ENCODE peak calls at places on chromosome 3, in eight cellular contexts. One of them, this sample, is unnamed.

GRCh38 chr3:26590919-26591318 is 31.7 kb upstream of the LRRC3B start:
- DNase-seq in BJ: no peak
- DNase-seq in AG09309: no peak
- DNase-seq in tibial artery: no peak
- DNase-seq in AG04449: no peak
- DNase-seq in choroid plexus epithelial cell: no peak
- DNase-seq in uterus: no peak
- DNase-seq in breast epithelium: no peak
- DNase-seq in this sample: no peak

GRCh38 chr3:153338487-153338886 is 176.5 kb downstream of the RAP2B start:
- DNase-seq in BJ: no peak
- DNase-seq in AG09309: no peak
- DNase-seq in tibial artery: no peak
- DNase-seq in AG04449: peak
- DNase-seq in choroid plexus epithelial cell: peak
- DNase-seq in uterus: no peak
- DNase-seq in breast epithelium: no peak
- DNase-seq in this sample: no peak

GRCh38 chr3:149879872-149880271 is 66.9 kb downstream of the RNF13 start:
- DNase-seq in BJ: peak
- DNase-seq in AG09309: peak
- DNase-seq in tibial artery: peak
- DNase-seq in AG04449: no peak
- DNase-seq in choroid plexus epithelial cell: peak
- DNase-seq in uterus: peak
- DNase-seq in breast epithelium: no peak
- DNase-seq in this sample: peak

GRCh38 chr3:46447535-46447934 is 17.2 kb downstream of the LTF start:
- DNase-seq in BJ: no peak
- DNase-seq in AG09309: no peak
- DNase-seq in tibial artery: no peak
- DNase-seq in AG04449: no peak
- DNase-seq in choroid plexus epithelial cell: no peak
- DNase-seq in uterus: no peak
- DNase-seq in breast epithelium: no peak
- DNase-seq in this sample: no peak

GRCh38 chr3:9727743-9728142 is 3.8 kb upstream of the BRPF1 start:
- DNase-seq in BJ: no peak
- DNase-seq in AG09309: no peak
- DNase-seq in tibial artery: no peak
- DNase-seq in AG04449: no peak
- DNase-seq in choroid plexus epithelial cell: peak
- DNase-seq in uterus: no peak
- DNase-seq in breast epithelium: no peak
- DNase-seq in this sample: no peak

GRCh38 chr3:186496016-186496415 is 48.2 kb downstream of the CRYGS start:
- DNase-seq in BJ: no peak
- DNase-seq in AG09309: no peak
- DNase-seq in tibial artery: no peak
- DNase-seq in AG04449: no peak
- DNase-seq in choroid plexus epithelial cell: no peak
- DNase-seq in uterus: no peak
- DNase-seq in breast epithelium: no peak
- DNase-seq in this sample: no peak

GRCh38 chr3:185175370-185175987 is 22.6 kb upstream of the C3orf70 start:
- DNase-seq in BJ: no peak
- DNase-seq in AG09309: no peak
- DNase-seq in tibial artery: no peak
- DNase-seq in AG04449: no peak
- DNase-seq in choroid plexus epithelial cell: peak
- DNase-seq in uterus: no peak
- DNase-seq in breast epithelium: no peak
- DNase-seq in this sample: peak

GRCh38 chr3:76025561-76025960 is 240.2 kb upstream of the ZNF717 start:
- DNase-seq in BJ: no peak
- DNase-seq in AG09309: no peak
- DNase-seq in tibial artery: no peak
- DNase-seq in AG04449: no peak
- DNase-seq in choroid plexus epithelial cell: peak
- DNase-seq in uterus: no peak
- DNase-seq in breast epithelium: no peak
- DNase-seq in this sample: no peak

GRCh38 chr3:66439666-66440344 is 61.0 kb downstream of the LRIG1 start:
- DNase-seq in BJ: no peak
- DNase-seq in AG09309: no peak
- DNase-seq in tibial artery: no peak
- DNase-seq in AG04449: no peak
- DNase-seq in choroid plexus epithelial cell: no peak
- DNase-seq in uterus: no peak
- DNase-seq in breast epithelium: no peak
- DNase-seq in this sample: no peak

GRCh38 chr3:177441281-177441812 is 244.1 kb upstream of the TBL1XR1 start:
- DNase-seq in BJ: no peak
- DNase-seq in AG09309: no peak
- DNase-seq in tibial artery: no peak
- DNase-seq in AG04449: no peak
- DNase-seq in choroid plexus epithelial cell: no peak
- DNase-seq in uterus: no peak
- DNase-seq in breast epithelium: no peak
- DNase-seq in this sample: no peak

GRCh38 chr3:13540332-13540995 is 8.5 kb upstream of the FBLN2 start:
- DNase-seq in BJ: no peak
- DNase-seq in AG09309: no peak
- DNase-seq in tibial artery: no peak
- DNase-seq in AG04449: no peak
- DNase-seq in choroid plexus epithelial cell: peak
- DNase-seq in uterus: peak
- DNase-seq in breast epithelium: no peak
- DNase-seq in this sample: no peak

GRCh38 chr3:110077093-110077492 is 739.7 kb upstream of the DPPA4 start:
- DNase-seq in BJ: no peak
- DNase-seq in AG09309: no peak
- DNase-seq in tibial artery: no peak
- DNase-seq in AG04449: no peak
- DNase-seq in choroid plexus epithelial cell: no peak
- DNase-seq in uterus: no peak
- DNase-seq in breast epithelium: no peak
- DNase-seq in this sample: no peak

GRCh38 chr3:70526966-70527515 is 214.6 kb upstream of the MDFIC2 start:
- DNase-seq in BJ: no peak
- DNase-seq in AG09309: peak
- DNase-seq in tibial artery: no peak
- DNase-seq in AG04449: peak
- DNase-seq in choroid plexus epithelial cell: peak
- DNase-seq in uterus: no peak
- DNase-seq in breast epithelium: no peak
- DNase-seq in this sample: no peak

DNA sequence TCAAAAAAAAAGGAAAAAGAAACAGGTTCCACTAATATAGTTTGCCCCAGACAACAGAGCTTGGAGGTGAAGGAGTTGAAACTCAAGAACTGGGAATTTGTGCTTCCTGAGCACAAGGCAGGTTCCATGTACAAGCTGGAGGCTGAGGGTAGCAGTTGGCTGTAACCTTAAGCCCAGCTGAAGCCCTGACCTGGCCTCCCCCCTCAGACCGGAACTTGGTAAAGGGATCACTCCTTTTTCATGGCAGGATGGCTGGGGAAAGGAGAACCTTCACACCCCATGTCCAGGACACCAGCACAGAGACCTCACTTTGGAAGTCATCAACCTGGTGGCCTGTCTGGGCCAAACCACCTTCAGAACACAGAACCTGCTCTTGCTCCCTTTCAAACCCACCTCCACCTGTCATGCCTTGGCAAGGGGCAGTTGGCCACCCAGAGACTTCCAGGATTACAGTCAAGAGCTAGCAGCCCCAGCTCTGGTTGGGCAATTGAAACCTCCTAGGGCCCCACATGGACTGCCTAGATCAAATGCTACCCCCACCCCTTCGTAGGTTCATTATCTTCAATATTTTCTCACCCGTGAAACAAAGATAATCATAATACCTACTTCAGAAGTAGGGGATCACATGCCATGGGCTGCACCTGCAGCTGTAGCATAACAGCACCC is 3.5 kb downstream of the RPL29 start:
- DNase-seq in BJ: no peak
- DNase-seq in AG09309: no peak
- DNase-seq in tibial artery: no peak
- DNase-seq in AG04449: no peak
- DNase-seq in choroid plexus epithelial cell: no peak
- DNase-seq in uterus: no peak
- DNase-seq in breast epithelium: no peak
- DNase-seq in this sample: no peak
- H3K4me3 ChIP-seq in BJ: no peak
- H3K4me3 ChIP-seq in AG09309: no peak
- H3K4me3 ChIP-seq in tibial artery: no peak
- H3K4me3 ChIP-seq in AG04449: no peak
- H3K4me3 ChIP-seq in choroid plexus epithelial cell: no peak
- H3K4me3 ChIP-seq in uterus: no peak
- H3K4me3 ChIP-seq in breast epithelium: no peak
- H3K4me3 ChIP-seq in this sample: no peak

GRCh38 chr3:4474683-4475490 is 7.8 kb upstream of the SUMF1 start:
- DNase-seq in BJ: no peak
- DNase-seq in AG09309: no peak
- DNase-seq in tibial artery: peak
- DNase-seq in AG04449: no peak
- DNase-seq in choroid plexus epithelial cell: peak
- DNase-seq in uterus: no peak
- DNase-seq in breast epithelium: no peak
- DNase-seq in this sample: peak
- H3K4me3 ChIP-seq in BJ: no peak
- H3K4me3 ChIP-seq in AG09309: no peak
- H3K4me3 ChIP-seq in tibial artery: no peak
- H3K4me3 ChIP-seq in AG04449: no peak
- H3K4me3 ChIP-seq in choroid plexus epithelial cell: no peak
- H3K4me3 ChIP-seq in uterus: no peak
- H3K4me3 ChIP-seq in breast epithelium: no peak
- H3K4me3 ChIP-seq in this sample: no peak

GRCh38 chr3:71722693-71723092 is 2.5 kb downstream of the EIF4E3 start:
- DNase-seq in BJ: no peak
- DNase-seq in AG09309: no peak
- DNase-seq in tibial artery: no peak
- DNase-seq in AG04449: no peak
- DNase-seq in choroid plexus epithelial cell: no peak
- DNase-seq in uterus: no peak
- DNase-seq in breast epithelium: no peak
- DNase-seq in this sample: no peak

GRCh38 chr3:71724171-71724453 is 1.1 kb downstream of the EIF4E3 start:
- DNase-seq in BJ: no peak
- DNase-seq in AG09309: no peak
- DNase-seq in tibial artery: no peak
- DNase-seq in AG04449: no peak
- DNase-seq in choroid plexus epithelial cell: no peak
- DNase-seq in uterus: no peak
- DNase-seq in breast epithelium: no peak
- DNase-seq in this sample: no peak

GRCh38 chr3:71725279-71725991 is at the start of gene EIF4E3:
- DNase-seq in BJ: no peak
- DNase-seq in AG09309: no peak
- DNase-seq in tibial artery: no peak
- DNase-seq in AG04449: no peak
- DNase-seq in choroid plexus epithelial cell: peak
- DNase-seq in uterus: peak
- DNase-seq in breast epithelium: no peak
- DNase-seq in this sample: peak

GRCh38 chr3:71724584-71725278 is 471 bp downstream of the EIF4E3 start:
- DNase-seq in BJ: no peak
- DNase-seq in AG09309: no peak
- DNase-seq in tibial artery: peak
- DNase-seq in AG04449: no peak
- DNase-seq in choroid plexus epithelial cell: no peak
- DNase-seq in uterus: peak
- DNase-seq in breast epithelium: no peak
- DNase-seq in this sample: peak

DNA sequence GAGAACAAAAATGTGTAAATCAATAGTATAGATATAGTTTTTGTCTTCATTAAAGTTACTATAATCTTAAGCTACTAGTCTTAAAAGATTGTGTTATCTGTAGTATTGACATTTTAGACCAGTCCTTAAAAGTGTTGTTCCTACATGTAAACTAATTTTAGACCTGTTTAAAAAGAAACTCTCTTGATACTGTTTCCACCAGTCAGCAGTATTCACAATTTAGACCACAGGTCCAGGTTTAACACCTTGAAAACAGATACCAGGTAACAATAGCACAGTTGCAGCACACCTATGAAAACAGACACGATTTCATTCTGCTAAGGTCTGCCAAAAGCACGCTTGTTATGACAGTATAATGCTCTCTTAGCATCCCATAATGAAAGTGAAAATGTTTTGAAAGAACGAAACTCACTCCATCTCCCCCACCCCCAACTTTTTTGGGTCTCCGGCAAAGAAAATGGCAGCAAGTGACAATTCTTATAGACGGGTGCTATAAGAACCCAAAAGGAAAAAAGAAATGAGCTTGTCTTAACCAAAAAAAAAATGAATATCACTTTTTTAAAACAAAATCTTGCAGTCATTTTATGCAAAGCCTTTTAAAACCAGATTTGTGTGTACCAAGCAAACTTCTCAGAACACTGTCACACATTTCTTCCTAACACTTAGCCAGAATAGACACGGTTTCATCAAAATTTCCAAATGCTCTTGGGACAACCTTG is 1.6 kb downstream of the EIF4E3 start:
- DNase-seq in BJ: no peak
- DNase-seq in AG09309: no peak
- DNase-seq in tibial artery: no peak
- DNase-seq in AG04449: no peak
- DNase-seq in choroid plexus epithelial cell: no peak
- DNase-seq in uterus: no peak
- DNase-seq in breast epithelium: no peak
- DNase-seq in this sample: no peak
- H3K4me3 ChIP-seq in BJ: no peak
- H3K4me3 ChIP-seq in AG09309: no peak
- H3K4me3 ChIP-seq in tibial artery: peak
- H3K4me3 ChIP-seq in AG04449: no peak
- H3K4me3 ChIP-seq in choroid plexus epithelial cell: no peak
- H3K4me3 ChIP-seq in uterus: peak
- H3K4me3 ChIP-seq in breast epithelium: peak
- H3K4me3 ChIP-seq in this sample: no peak

GRCh38 chr3:53043738-53044137 is 2.1 kb downstream of the SFMBT1 start:
- DNase-seq in BJ: no peak
- DNase-seq in AG09309: no peak
- DNase-seq in tibial artery: no peak
- DNase-seq in AG04449: no peak
- DNase-seq in choroid plexus epithelial cell: no peak
- DNase-seq in uterus: no peak
- DNase-seq in breast epithelium: no peak
- DNase-seq in this sample: no peak

GRCh38 chr3:53044371-53045106 is 1.3 kb downstream of the SFMBT1 start:
- DNase-seq in BJ: no peak
- DNase-seq in AG09309: no peak
- DNase-seq in tibial artery: peak
- DNase-seq in AG04449: no peak
- DNase-seq in choroid plexus epithelial cell: peak
- DNase-seq in uterus: no peak
- DNase-seq in breast epithelium: no peak
- DNase-seq in this sample: no peak

GRCh38 chr3:53045784-53046170 is at the start of gene SFMBT1:
- DNase-seq in BJ: no peak
- DNase-seq in AG09309: no peak
- DNase-seq in tibial artery: peak
- DNase-seq in AG04449: no peak
- DNase-seq in choroid plexus epithelial cell: peak
- DNase-seq in uterus: peak
- DNase-seq in breast epithelium: peak
- DNase-seq in this sample: peak

GRCh38 chr3:53045107-53045783 is 628 bp downstream of the SFMBT1 start:
- DNase-seq in BJ: no peak
- DNase-seq in AG09309: no peak
- DNase-seq in tibial artery: peak
- DNase-seq in AG04449: no peak
- DNase-seq in choroid plexus epithelial cell: peak
- DNase-seq in uterus: peak
- DNase-seq in breast epithelium: no peak
- DNase-seq in this sample: peak

GRCh38 chr3:53046171-53047170 is 598 bp upstream of the SFMBT1 start:
- DNase-seq in BJ: no peak
- DNase-seq in AG09309: no peak
- DNase-seq in tibial artery: peak
- DNase-seq in AG04449: no peak
- DNase-seq in choroid plexus epithelial cell: peak
- DNase-seq in uterus: peak
- DNase-seq in breast epithelium: peak
- DNase-seq in this sample: peak
- H3K4me3 ChIP-seq in BJ: peak
- H3K4me3 ChIP-seq in AG09309: peak
- H3K4me3 ChIP-seq in tibial artery: peak
- H3K4me3 ChIP-seq in AG04449: peak
- H3K4me3 ChIP-seq in choroid plexus epithelial cell: peak
- H3K4me3 ChIP-seq in uterus: peak
- H3K4me3 ChIP-seq in breast epithelium: peak
- H3K4me3 ChIP-seq in this sample: peak

This sample was measured in heart left ventricle.